ENCODE peak calls at places on chromosomes 11 and 22, in ten cellular contexts. One of them, this sample, is unnamed.

GRCh38 chr11:44066732-44067131 is 662 bp downstream of the ACCS start:
- DNase-seq in adrenal gland: peak; percentile 20
- DNase-seq in IMR-90: peak; percentile 69
- DNase-seq in ovary: peak; percentile 32
- DNase-seq in HCT116: peak; percentile 31
- DNase-seq in cardiac muscle cell: peak; percentile 79
- DNase-seq in lung: no peak
- DNase-seq in OCI-LY7: no peak
- DNase-seq in right cardiac atrium: no peak
- DNase-seq in tibial artery: no peak
- DNase-seq in this sample: no peak

GRCh38 chr11:128694618-128695481 is 978 bp downstream of the FLI1 start:
- DNase-seq in adrenal gland: no peak
- DNase-seq in IMR-90: no peak
- DNase-seq in ovary: no peak
- DNase-seq in HCT116: no peak
- DNase-seq in cardiac muscle cell: no peak
- DNase-seq in lung: no peak
- DNase-seq in OCI-LY7: peak; percentile 55
- DNase-seq in right cardiac atrium: peak; percentile 81
- DNase-seq in tibial artery: no peak
- DNase-seq in this sample: no peak

GRCh38 chr11:45847908-45848316 is 637 bp downstream of the CRY2 start:
- DNase-seq in adrenal gland: peak; percentile 81
- DNase-seq in IMR-90: peak; percentile 64
- DNase-seq in ovary: peak; percentile 48
- DNase-seq in HCT116: no peak
- DNase-seq in cardiac muscle cell: peak; percentile 73
- DNase-seq in lung: peak; percentile 63
- DNase-seq in OCI-LY7: peak; percentile 69
- DNase-seq in right cardiac atrium: peak; percentile 71
- DNase-seq in tibial artery: peak; percentile 58
- DNase-seq in this sample: peak; percentile 29

GRCh38 chr22:39117585-39118191 is 20.6 kb downstream of the APOBEC3H start:
- DNase-seq in adrenal gland: peak; percentile 63
- DNase-seq in IMR-90: peak; percentile 49
- DNase-seq in ovary: no peak
- DNase-seq in HCT116: peak; percentile 53
- DNase-seq in cardiac muscle cell: peak; percentile 66
- DNase-seq in lung: no peak
- DNase-seq in OCI-LY7: peak; percentile 84
- DNase-seq in right cardiac atrium: no peak
- DNase-seq in tibial artery: no peak
- DNase-seq in this sample: no peak

GRCh38 chr22:34454598-34454997 is 534.3 kb upstream of the LARGE1 start:
- DNase-seq in adrenal gland: no peak
- DNase-seq in IMR-90: no peak
- DNase-seq in ovary: no peak
- DNase-seq in HCT116: no peak
- DNase-seq in cardiac muscle cell: no peak
- DNase-seq in lung: no peak
- DNase-seq in OCI-LY7: no peak
- DNase-seq in right cardiac atrium: no peak
- DNase-seq in tibial artery: no peak
- DNase-seq in this sample: no peak

GRCh38 chr22:36303874-36304273 is 50.9 kb downstream of the APOL1 start:
- DNase-seq in adrenal gland: no peak
- DNase-seq in IMR-90: no peak
- DNase-seq in ovary: no peak
- DNase-seq in HCT116: no peak
- DNase-seq in cardiac muscle cell: no peak
- DNase-seq in lung: no peak
- DNase-seq in OCI-LY7: no peak
- DNase-seq in right cardiac atrium: no peak
- DNase-seq in tibial artery: no peak
- DNase-seq in this sample: no peak

GRCh38 chr11:129973809-129974208 is 28.8 kb downstream of the PRDM10 start:
- DNase-seq in adrenal gland: no peak
- DNase-seq in IMR-90: no peak
- DNase-seq in ovary: no peak
- DNase-seq in HCT116: no peak
- DNase-seq in cardiac muscle cell: no peak
- DNase-seq in lung: peak; percentile 36
- DNase-seq in OCI-LY7: no peak
- DNase-seq in right cardiac atrium: peak; percentile 66
- DNase-seq in tibial artery: no peak
- DNase-seq in this sample: peak; percentile 41

GRCh38 chr11:117870176-117870952 is 6.1 kb downstream of the FXYD6 start:
- DNase-seq in adrenal gland: no peak
- DNase-seq in IMR-90: no peak
- DNase-seq in ovary: no peak
- DNase-seq in HCT116: no peak
- DNase-seq in cardiac muscle cell: no peak
- DNase-seq in lung: peak; percentile 14
- DNase-seq in OCI-LY7: no peak
- DNase-seq in right cardiac atrium: no peak
- DNase-seq in tibial artery: no peak
- DNase-seq in this sample: no peak

GRCh38 chr22:33380789-33381530 is 322.8 kb upstream of the SYN3 start:
- DNase-seq in adrenal gland: no peak
- DNase-seq in IMR-90: peak; percentile 95
- DNase-seq in ovary: no peak
- DNase-seq in HCT116: no peak
- DNase-seq in cardiac muscle cell: peak; percentile 85
- DNase-seq in lung: no peak
- DNase-seq in OCI-LY7: no peak
- DNase-seq in right cardiac atrium: no peak
- DNase-seq in tibial artery: no peak
- DNase-seq in this sample: no peak

GRCh38 chr11:3123316-3123715 is 41.8 kb downstream of the OSBPL5 start:
- DNase-seq in adrenal gland: peak; percentile 42
- DNase-seq in IMR-90: no peak
- DNase-seq in ovary: peak; percentile 82
- DNase-seq in HCT116: no peak
- DNase-seq in cardiac muscle cell: no peak
- DNase-seq in lung: peak; percentile 50
- DNase-seq in OCI-LY7: no peak
- DNase-seq in right cardiac atrium: peak; percentile 92
- DNase-seq in tibial artery: peak; percentile 86
- DNase-seq in this sample: peak; percentile 88

GRCh38 chr11:44315947-44316387 is 6.0 kb upstream of the ALX4 start:
- DNase-seq in adrenal gland: peak; percentile 36
- DNase-seq in IMR-90: peak; percentile 22
- DNase-seq in ovary: no peak
- DNase-seq in HCT116: no peak
- DNase-seq in cardiac muscle cell: peak; percentile 60
- DNase-seq in lung: no peak
- DNase-seq in OCI-LY7: no peak
- DNase-seq in right cardiac atrium: peak; percentile 76
- DNase-seq in tibial artery: no peak
- DNase-seq in this sample: no peak

GRCh38 chr22:46081831-46082210 is 68.5 kb upstream of the PPARA start:
- DNase-seq in adrenal gland: peak; percentile 58
- DNase-seq in IMR-90: no peak
- DNase-seq in ovary: peak; percentile 57
- DNase-seq in HCT116: no peak
- DNase-seq in cardiac muscle cell: no peak
- DNase-seq in lung: no peak
- DNase-seq in OCI-LY7: no peak
- DNase-seq in right cardiac atrium: peak; percentile 52
- DNase-seq in tibial artery: peak; percentile 20
- DNase-seq in this sample: peak; percentile 22

GRCh38 chr22:46084943-46085830 is 65.1 kb upstream of the PPARA start:
- DNase-seq in adrenal gland: peak; percentile 90
- DNase-seq in IMR-90: no peak
- DNase-seq in ovary: peak; percentile 88
- DNase-seq in HCT116: no peak
- DNase-seq in cardiac muscle cell: peak; percentile 28
- DNase-seq in lung: peak; percentile 78
- DNase-seq in OCI-LY7: no peak
- DNase-seq in right cardiac atrium: peak; percentile 96
- DNase-seq in tibial artery: peak; percentile 80
- DNase-seq in this sample: peak; percentile 90

GRCh38 chr22:46082633-46083032 is 67.7 kb upstream of the PPARA start:
- DNase-seq in adrenal gland: no peak
- DNase-seq in IMR-90: no peak
- DNase-seq in ovary: peak; percentile 17
- DNase-seq in HCT116: no peak
- DNase-seq in cardiac muscle cell: no peak
- DNase-seq in lung: no peak
- DNase-seq in OCI-LY7: no peak
- DNase-seq in right cardiac atrium: peak; percentile 14
- DNase-seq in tibial artery: peak; percentile 10
- DNase-seq in this sample: no peak

GRCh38 chr22:46084376-46084775 is 66.0 kb upstream of the PPARA start:
- DNase-seq in adrenal gland: peak; percentile 24
- DNase-seq in IMR-90: no peak
- DNase-seq in ovary: peak; percentile 30
- DNase-seq in HCT116: no peak
- DNase-seq in cardiac muscle cell: no peak
- DNase-seq in lung: no peak
- DNase-seq in OCI-LY7: no peak
- DNase-seq in right cardiac atrium: peak; percentile 48
- DNase-seq in tibial artery: peak; percentile 22
- DNase-seq in this sample: no peak

GRCh38 chr22:46083383-46084350 is 66.7 kb upstream of the PPARA start:
- DNase-seq in adrenal gland: peak; percentile 38
- DNase-seq in IMR-90: no peak
- DNase-seq in ovary: peak; percentile 38
- DNase-seq in HCT116: no peak
- DNase-seq in cardiac muscle cell: no peak
- DNase-seq in lung: no peak
- DNase-seq in OCI-LY7: no peak
- DNase-seq in right cardiac atrium: peak; percentile 39
- DNase-seq in tibial artery: peak; percentile 18
- DNase-seq in this sample: peak; percentile 16
- H3K4me1 ChIP-seq in adrenal gland: peaks cover 96% of the 10 kb centered on the region
- H3K4me1 ChIP-seq in IMR-90: peaks cover 49% of the 10 kb centered on the region
- H3K4me1 ChIP-seq in ovary: peaks cover 34% of the 10 kb centered on the region
- H3K4me1 ChIP-seq in HCT116: peaks cover 51% of the 10 kb centered on the region
- H3K4me1 ChIP-seq in cardiac muscle cell: no peaks in the 10 kb centered on the region
- H3K4me1 ChIP-seq in lung: peaks cover 39% of the 10 kb centered on the region
- H3K4me1 ChIP-seq in OCI-LY7: no peaks in the 10 kb centered on the region
- H3K4me1 ChIP-seq in right cardiac atrium: peaks cover 28% of the 10 kb centered on the region
- H3K4me1 ChIP-seq in tibial artery: peaks cover 89% of the 10 kb centered on the region
- H3K4me1 ChIP-seq in this sample: peaks cover 100% of the 10 kb centered on the region

GRCh38 chr22:24003887-24004286 is 1.4 kb downstream of the GSTT4 start:
- DNase-seq in adrenal gland: no peak
- DNase-seq in IMR-90: no peak
- DNase-seq in ovary: no peak
- DNase-seq in HCT116: no peak
- DNase-seq in cardiac muscle cell: no peak
- DNase-seq in lung: no peak
- DNase-seq in OCI-LY7: no peak
- DNase-seq in right cardiac atrium: peak; percentile 53
- DNase-seq in tibial artery: no peak
- DNase-seq in this sample: no peak

GRCh38 chr22:24001314-24001713 is 3.9 kb downstream of the GSTT4 start:
- DNase-seq in adrenal gland: no peak
- DNase-seq in IMR-90: no peak
- DNase-seq in ovary: no peak
- DNase-seq in HCT116: no peak
- DNase-seq in cardiac muscle cell: no peak
- DNase-seq in lung: no peak
- DNase-seq in OCI-LY7: no peak
- DNase-seq in right cardiac atrium: peak; percentile 51
- DNase-seq in tibial artery: no peak
- DNase-seq in this sample: no peak

GRCh38 chr22:24005201-24005600 is at the start of gene GSTT4:
- DNase-seq in adrenal gland: no peak
- DNase-seq in IMR-90: no peak
- DNase-seq in ovary: no peak
- DNase-seq in HCT116: no peak
- DNase-seq in cardiac muscle cell: peak; percentile 61
- DNase-seq in lung: no peak
- DNase-seq in OCI-LY7: no peak
- DNase-seq in right cardiac atrium: peak; percentile 86
- DNase-seq in tibial artery: no peak
- DNase-seq in this sample: peak; percentile 88

GRCh38 chr22:24002272-24002671 is 3.0 kb downstream of the GSTT4 start:
- DNase-seq in adrenal gland: no peak
- DNase-seq in IMR-90: no peak
- DNase-seq in ovary: no peak
- DNase-seq in HCT116: no peak
- DNase-seq in cardiac muscle cell: no peak
- DNase-seq in lung: no peak
- DNase-seq in OCI-LY7: no peak
- DNase-seq in right cardiac atrium: no peak
- DNase-seq in tibial artery: no peak
- DNase-seq in this sample: no peak

DNA sequence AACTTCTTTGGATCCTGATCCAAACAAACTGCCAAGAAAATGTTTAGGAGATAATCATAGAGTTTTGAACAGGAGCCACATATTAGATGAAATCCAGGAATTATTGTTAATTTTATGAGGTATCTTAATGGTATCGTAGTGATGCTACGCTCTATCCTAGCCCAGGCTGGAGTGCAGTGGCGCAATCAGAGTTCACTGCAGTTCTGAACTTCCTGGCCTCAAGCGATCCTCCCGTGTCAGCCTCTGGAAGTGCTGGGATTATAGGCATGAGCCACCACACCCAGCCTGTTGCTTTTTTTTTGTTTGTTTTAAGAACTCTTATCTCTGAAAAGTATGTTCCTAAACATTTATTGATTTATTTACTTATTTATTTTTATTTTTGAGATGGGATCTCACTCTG is 2.4 kb downstream of the GSTT4 start:
- DNase-seq in adrenal gland: no peak
- DNase-seq in IMR-90: no peak
- DNase-seq in ovary: no peak
- DNase-seq in HCT116: no peak
- DNase-seq in cardiac muscle cell: no peak
- DNase-seq in lung: no peak
- DNase-seq in OCI-LY7: no peak
- DNase-seq in right cardiac atrium: no peak
- DNase-seq in tibial artery: no peak
- DNase-seq in this sample: no peak
- H3K4me1 ChIP-seq in adrenal gland: no peaks in the 10 kb centered on the region
- H3K4me1 ChIP-seq in IMR-90: no peaks in the 10 kb centered on the region
- H3K4me1 ChIP-seq in ovary: no peaks in the 10 kb centered on the region
- H3K4me1 ChIP-seq in HCT116: no peaks in the 10 kb centered on the region
- H3K4me1 ChIP-seq in cardiac muscle cell: no peaks in the 10 kb centered on the region
- H3K4me1 ChIP-seq in lung: no peaks in the 10 kb centered on the region
- H3K4me1 ChIP-seq in OCI-LY7: no peaks in the 10 kb centered on the region
- H3K4me1 ChIP-seq in right cardiac atrium: no peaks in the 10 kb centered on the region
- H3K4me1 ChIP-seq in tibial artery: peaks cover 16% of the 10 kb centered on the region
- H3K4me1 ChIP-seq in this sample: peaks cover 27% of the 10 kb centered on the region

GRCh38 chr11:115598502-115598901 is 94.3 kb upstream of the CADM1 start:
- DNase-seq in adrenal gland: no peak
- DNase-seq in IMR-90: no peak
- DNase-seq in ovary: no peak
- DNase-seq in HCT116: no peak
- DNase-seq in cardiac muscle cell: no peak
- DNase-seq in lung: no peak
- DNase-seq in OCI-LY7: no peak
- DNase-seq in right cardiac atrium: no peak
- DNase-seq in tibial artery: no peak
- DNase-seq in this sample: no peak
- H3K4me1 ChIP-seq in adrenal gland: no peaks in the 10 kb centered on the region
- H3K4me1 ChIP-seq in IMR-90: no peaks in the 10 kb centered on the region
- H3K4me1 ChIP-seq in ovary: no peaks in the 10 kb centered on the region
- H3K4me1 ChIP-seq in HCT116: no peaks in the 10 kb centered on the region
- H3K4me1 ChIP-seq in cardiac muscle cell: no peaks in the 10 kb centered on the region
- H3K4me1 ChIP-seq in lung: no peaks in the 10 kb centered on the region
- H3K4me1 ChIP-seq in OCI-LY7: no peaks in the 10 kb centered on the region
- H3K4me1 ChIP-seq in right cardiac atrium: no peaks in the 10 kb centered on the region
- H3K4me1 ChIP-seq in tibial artery: no peaks in the 10 kb centered on the region
- H3K4me1 ChIP-seq in this sample: peaks cover 10% of the 10 kb centered on the region

GRCh38 chr11:86673055-86673843 is 833 bp upstream of the ME3 start:
- DNase-seq in adrenal gland: no peak
- DNase-seq in IMR-90: no peak
- DNase-seq in ovary: no peak
- DNase-seq in HCT116: no peak
- DNase-seq in cardiac muscle cell: no peak
- DNase-seq in lung: no peak
- DNase-seq in OCI-LY7: no peak
- DNase-seq in right cardiac atrium: no peak
- DNase-seq in tibial artery: no peak
- DNase-seq in this sample: no peak
- H3K4me1 ChIP-seq in adrenal gland: peaks cover 28% of the 10 kb centered on the region
- H3K4me1 ChIP-seq in IMR-90: peaks cover 2% of the 10 kb centered on the region
- H3K4me1 ChIP-seq in ovary: peaks cover 8% of the 10 kb centered on the region
- H3K4me1 ChIP-seq in HCT116: no peaks in the 10 kb centered on the region
- H3K4me1 ChIP-seq in cardiac muscle cell: no peaks in the 10 kb centered on the region
- H3K4me1 ChIP-seq in lung: peaks cover 3% of the 10 kb centered on the region
- H3K4me1 ChIP-seq in OCI-LY7: no peaks in the 10 kb centered on the region
- H3K4me1 ChIP-seq in right cardiac atrium: peaks cover 5% of the 10 kb centered on the region
- H3K4me1 ChIP-seq in tibial artery: peaks cover 72% of the 10 kb centered on the region
- H3K4me1 ChIP-seq in this sample: peaks cover 67% of the 10 kb centered on the region